ENCODE peak calls at places on chromosome 12, in four cellular contexts. One of them, this sample, is unnamed.

GRCh38 chr12:115507951-115508722 is 769.4 kb downstream of the MED13L start:
- DNase-seq in breast epithelium: no peak
- DNase-seq in ELR: no peak
- DNase-seq in foreskin keratinocyte: no peak
- DNase-seq in this sample: no peak

GRCh38 chr12:45435945-45436710 is 220.2 kb downstream of the ANO6 start:
- DNase-seq in ELR: no peak
- DNase-seq in breast epithelium: no peak
- DNase-seq in foreskin keratinocyte: no peak
- DNase-seq in this sample: no peak

GRCh38 chr12:63792333-63792732 is 12.6 kb downstream of the RXYLT1 start:
- DNase-seq in breast epithelium: no peak
- DNase-seq in foreskin keratinocyte: no peak
- DNase-seq in ELR: no peak
- DNase-seq in this sample: no peak

GRCh38 chr12:50072198-50072907 is 12.8 kb upstream of the SMARCD1 start:
- DNase-seq in foreskin keratinocyte: no peak
- DNase-seq in breast epithelium: no peak
- DNase-seq in ELR: no peak
- DNase-seq in this sample: no peak

GRCh38 chr12:11651785-11652184 is 2.3 kb downstream of the ETV6 start:
- DNase-seq in breast epithelium: no peak
- DNase-seq in foreskin keratinocyte: no peak
- DNase-seq in ELR: peak
- DNase-seq in this sample: peak

GRCh38 chr12:121264951-121265350 is 31.6 kb downstream of the CAMKK2 start:
- DNase-seq in ELR: no peak
- DNase-seq in foreskin keratinocyte: no peak
- DNase-seq in breast epithelium: no peak
- DNase-seq in this sample: no peak

GRCh38 chr12:106081606-106082005 is 57.1 kb downstream of the NUAK1 start:
- DNase-seq in ELR: no peak
- DNase-seq in foreskin keratinocyte: no peak
- DNase-seq in breast epithelium: no peak
- DNase-seq in this sample: no peak

GRCh38 chr12:55019784-55020183 is at the start of gene NEUROD4:
- DNase-seq in breast epithelium: no peak
- DNase-seq in foreskin keratinocyte: peak
- DNase-seq in ELR: peak
- DNase-seq in this sample: peak

GRCh38 chr12:64678248-64678647 is 68.0 kb downstream of the RASSF3 start:
- DNase-seq in foreskin keratinocyte: no peak
- DNase-seq in ELR: no peak
- DNase-seq in breast epithelium: no peak
- DNase-seq in this sample: no peak

GRCh38 chr12:3329361-3329760 is 161.6 kb upstream of the PRMT8 start:
- DNase-seq in ELR: no peak
- DNase-seq in breast epithelium: no peak
- DNase-seq in foreskin keratinocyte: no peak
- DNase-seq in this sample: no peak

GRCh38 chr12:6824085-6824800 is 2.6 kb downstream of the GPR162 start:
- DNase-seq in breast epithelium: no peak
- DNase-seq in ELR: no peak
- DNase-seq in foreskin keratinocyte: no peak
- DNase-seq in this sample: no peak

GRCh38 chr12:4220489-4220888 is 53.1 kb upstream of the CCND2 start:
- DNase-seq in breast epithelium: no peak
- DNase-seq in foreskin keratinocyte: no peak
- DNase-seq in ELR: no peak
- DNase-seq in this sample: no peak

GRCh38 chr12:13606290-13606689 is 375.1 kb downstream of the GRIN2B start:
- DNase-seq in foreskin keratinocyte: no peak
- DNase-seq in breast epithelium: no peak
- DNase-seq in ELR: no peak
- DNase-seq in this sample: no peak

This sample was measured in HCEC 1CT.